ENCODE peak calls at places on chromosomes 6 and 20, in seven cellular contexts. A is psoas muscle, K is left lung, X is sigmoid colon, B is adipocyte, G is kidney epithelial cell, P is colonic mucosa. H is an unnamed sample.

GRCh38 chr6:43798688-43799444 is 28.9 kb downstream of the VEGFA start:
- DNase-seq in A (peak; percentile 85), K (peak; percentile 92), X (no peak), B (peak; percentile 45), G (peak; percentile 72), P (peak; percentile 91), H (peak; percentile 87)

GRCh38 chr6:10151144-10151915 is 263.5 kb downstream of the TFAP2A start:
- DNase-seq in A (no peak), K (no peak), X (no peak), B (peak; percentile 65), G (no peak), P (no peak), H (no peak)

GRCh38 chr6:48664850-48665249 is 553.9 kb upstream of the PTCHD4 start:
- DNase-seq in A (no peak), K (no peak), X (no peak), B (peak; percentile 80), G (no peak), P (no peak), H (no peak)

GRCh38 chr20:43459022-43459942 is 1.6 kb downstream of the SRSF6 start:
- DNase-seq in A (no peak), K (no peak), X (no peak), B (peak; percentile 50), G (no peak), P (peak; percentile 38), H (no peak)

GRCh38 chr20:6959900-6960312 is 192.4 kb downstream of the BMP2 start:
- DNase-seq in A (no peak), K (no peak), X (no peak), B (no peak), G (no peak), P (no peak), H (no peak)

GRCh38 chr20:6657904-6658303 is 109.6 kb upstream of the BMP2 start:
- DNase-seq in A (no peak), K (no peak), X (no peak), B (no peak), G (no peak), P (no peak), H (no peak)

GRCh38 chr6:100740439-100740838 is 140.7 kb downstream of the ASCC3 start:
- DNase-seq in A (no peak), K (no peak), X (no peak), B (no peak), G (no peak), P (no peak), H (no peak)

GRCh38 chr6:147207351-147207750 is 3.1 kb downstream of the STXBP5 start:
- DNase-seq in A (no peak), K (no peak), X (no peak), B (peak; percentile 21), G (no peak), P (no peak), H (no peak)

GRCh38 chr20:37276494-37277252 is 12.8 kb upstream of the MANBAL start:
- DNase-seq in A (peak; percentile 33), K (peak; percentile 56), X (peak; percentile 86), B (peak; percentile 90), G (peak; percentile 19), P (peak; percentile 53), H (peak; percentile 55)

GRCh38 chr20:24033151-24033550 is 44.6 kb upstream of the GGTLC1 start:
- DNase-seq in A (no peak), K (no peak), X (no peak), B (no peak), G (no peak), P (no peak), H (no peak)

GRCh38 chr6:163324326-163324927 is 90.1 kb upstream of the QKI start:
- DNase-seq in A (no peak), K (no peak), X (no peak), B (no peak), G (no peak), P (no peak), H (no peak)

GRCh38 chr6:11324453-11325023 is 92.1 kb upstream of the NEDD9 start:
- DNase-seq in A (no peak), K (no peak), X (no peak), B (no peak), G (no peak), P (no peak), H (no peak)

GRCh38 chr6:11323666-11324452 is 91.4 kb upstream of the NEDD9 start:
- DNase-seq in A (no peak), K (peak; percentile 81), X (no peak), B (no peak), G (no peak), P (no peak), H (peak; percentile 59)

GRCh38 chr6:11322252-11322885 is 89.9 kb upstream of the NEDD9 start:
- DNase-seq in A (no peak), K (no peak), X (no peak), B (no peak), G (no peak), P (no peak), H (no peak)

GRCh38 chr6:11328613-11329247 is 96.3 kb upstream of the NEDD9 start:
- DNase-seq in A (no peak), K (no peak), X (no peak), B (peak; percentile 51), G (no peak), P (no peak), H (no peak)

GRCh38 chr6:11325431-11325830 is 93.0 kb upstream of the NEDD9 start:
- DNase-seq in A (no peak), K (no peak), X (no peak), B (no peak), G (no peak), P (no peak), H (no peak)
- H3K36me3 ChIP-seq in A (no peaks in the 10 kb centered on the region), K (no peaks in the 10 kb centered on the region), X (no peaks in the 10 kb centered on the region), B (no peaks in the 10 kb centered on the region), G (no peaks in the 10 kb centered on the region), P (no peaks in the 10 kb centered on the region), H (no peaks in the 10 kb centered on the region)

GRCh38 chr20:62322428-62323073 is 19.8 kb downstream of the ADRM1 start:
- DNase-seq in A (peak; percentile 13), K (no peak), X (no peak), B (no peak), G (no peak), P (no peak), H (no peak)
- H3K36me3 ChIP-seq in A (no peaks in the 10 kb centered on the region), K (no peaks in the 10 kb centered on the region), X (peaks cover 60% of the 10 kb centered on the region), B (peaks cover 9% of the 10 kb centered on the region), G (peaks cover 12% of the 10 kb centered on the region), P (no peaks in the 10 kb centered on the region), H (no peaks in the 10 kb centered on the region)

GRCh38 chr6:118908441-118908840 is 14.5 kb downstream of the ASF1A start:
- DNase-seq in A (no peak), K (no peak), X (no peak), B (no peak), G (no peak), P (no peak), H (no peak)

GRCh38 chr6:118905084-118905483 is 11.1 kb downstream of the ASF1A start:
- DNase-seq in A (no peak), K (no peak), X (no peak), B (no peak), G (no peak), P (no peak), H (no peak)

GRCh38 chr6:118903691-118904090 is 9.7 kb downstream of the ASF1A start:
- DNase-seq in A (no peak), K (no peak), X (no peak), B (no peak), G (no peak), P (no peak), H (no peak)

GRCh38 chr6:118903134-118903533 is 9.2 kb downstream of the ASF1A start:
- DNase-seq in A (no peak), K (no peak), X (no peak), B (peak; percentile 12), G (no peak), P (no peak), H (no peak)

DNA sequence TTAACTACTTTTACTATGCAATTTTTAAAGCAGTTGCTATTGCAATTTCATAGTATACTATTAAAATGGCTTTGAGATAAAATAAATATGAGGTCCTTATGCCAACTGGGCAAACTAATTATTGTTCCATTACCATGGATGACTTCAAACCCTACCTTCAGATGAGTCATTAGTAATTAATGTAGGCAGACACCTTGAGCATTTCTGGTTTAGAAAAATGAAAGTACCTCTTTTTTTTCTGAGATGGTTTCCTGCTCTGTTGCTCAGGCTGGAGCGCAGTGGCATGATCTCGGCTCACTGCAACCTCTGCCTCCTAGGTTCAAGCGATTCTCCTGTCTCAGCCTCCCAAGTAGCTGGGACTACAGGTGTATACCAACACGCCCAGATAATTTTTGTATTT is 11.9 kb downstream of the ASF1A start:
- DNase-seq in A (no peak), K (no peak), X (no peak), B (no peak), G (no peak), P (no peak), H (no peak)
- H3K36me3 ChIP-seq in A (no peaks in the 10 kb centered on the region), K (no peaks in the 10 kb centered on the region), X (no peaks in the 10 kb centered on the region), B (peaks cover 56% of the 10 kb centered on the region), G (no peaks in the 10 kb centered on the region), P (no peaks in the 10 kb centered on the region), H (no peaks in the 10 kb centered on the region)

GRCh38 chr20:12327205-12327604 is 409.5 kb downstream of the BTBD3 start:
- DNase-seq in A (no peak), K (no peak), X (no peak), B (no peak), G (no peak), P (no peak), H (peak; percentile 56)
- H3K36me3 ChIP-seq in A (no peaks in the 10 kb centered on the region), K (no peaks in the 10 kb centered on the region), X (no peaks in the 10 kb centered on the region), B (no peaks in the 10 kb centered on the region), G (no peaks in the 10 kb centered on the region), P (no peaks in the 10 kb centered on the region), H (no peaks in the 10 kb centered on the region)

GRCh38 chr6:11203306-11204009 is 29.0 kb downstream of the NEDD9 start:
- DNase-seq in A (no peak), K (no peak), X (no peak), B (no peak), G (no peak), P (no peak), H (no peak)
- H3K36me3 ChIP-seq in A (no peaks in the 10 kb centered on the region), K (no peaks in the 10 kb centered on the region), X (no peaks in the 10 kb centered on the region), B (peaks cover 59% of the 10 kb centered on the region), G (peaks cover 1% of the 10 kb centered on the region), P (no peaks in the 10 kb centered on the region), H (no peaks in the 10 kb centered on the region)

GRCh38 chr6:470901-471448 is 79.4 kb downstream of the IRF4 start:
- DNase-seq in A (no peak), K (no peak), X (no peak), B (no peak), G (no peak), P (no peak), H (no peak)

GRCh38 chr6:474454-475185 is 83.1 kb downstream of the IRF4 start:
- DNase-seq in A (no peak), K (no peak), X (no peak), B (no peak), G (no peak), P (no peak), H (no peak)

GRCh38 chr6:473759-474453 is 82.4 kb downstream of the IRF4 start:
- DNase-seq in A (no peak), K (no peak), X (no peak), B (no peak), G (no peak), P (no peak), H (no peak)

GRCh38 chr6:473356-473755 is 81.8 kb downstream of the IRF4 start:
- DNase-seq in A (no peak), K (no peak), X (no peak), B (no peak), G (no peak), P (no peak), H (no peak)

DNA sequence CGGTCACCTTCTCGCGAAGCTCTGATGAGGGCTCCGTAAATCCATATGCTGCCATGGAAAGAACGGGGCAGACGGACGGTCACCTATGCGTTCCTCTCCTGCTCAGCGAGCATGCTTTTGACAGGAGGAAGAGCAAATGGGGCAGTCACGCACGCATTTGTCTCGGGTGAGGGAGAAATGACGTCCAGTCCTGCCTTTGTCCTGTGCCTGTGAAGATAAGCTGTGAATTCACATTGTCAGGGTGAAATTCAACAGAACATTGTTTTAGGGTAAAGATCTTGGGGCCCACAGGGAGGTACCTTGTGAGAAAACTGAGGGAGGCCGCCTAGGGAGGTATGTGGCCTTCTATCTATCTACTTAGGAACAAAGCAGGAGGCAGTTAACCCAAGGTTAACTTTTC is 83.8 kb downstream of the IRF4 start:
- DNase-seq in A (no peak), K (no peak), X (no peak), B (no peak), G (no peak), P (no peak), H (no peak)
- H3K36me3 ChIP-seq in A (no peaks in the 10 kb centered on the region), K (no peaks in the 10 kb centered on the region), X (no peaks in the 10 kb centered on the region), B (no peaks in the 10 kb centered on the region), G (no peaks in the 10 kb centered on the region), P (no peaks in the 10 kb centered on the region), H (no peaks in the 10 kb centered on the region)

H was measured in right lobe of liver.